ENCODE peak calls at places on chromosome 2, in seven cellular contexts. A is M059J, L is activated T-cell treated with anti-CD3 and anti-CD28 coated beads for 1 hour, B is AG08396, N is AG04449, R is chondrocyte, C is SK-N-DZ. G is an unnamed sample.

GRCh38 chr2:215430528-215431187 is 5.2 kb downstream of the FN1 start:
- DNase-seq in C (no peak), B (peak; percentile 28), R (no peak), N (peak; percentile 59), A (peak; percentile 47), L (no peak), G (no peak)

GRCh38 chr2:16656784-16657391 is 8.7 kb downstream of the CYRIA start:
- DNase-seq in L (no peak), N (no peak), C (no peak), R (no peak), A (no peak), B (no peak), G (no peak)

GRCh38 chr2:105911425-105911824 is 166.7 kb downstream of the NCK2 start:
- DNase-seq in R (no peak), C (no peak), N (no peak), A (no peak), L (no peak), B (no peak), G (no peak)

GRCh38 chr2:55408946-55409868 is 10.4 kb downstream of the CCDC88A start:
- DNase-seq in L (no peak), C (no peak), N (no peak), B (no peak), A (peak; percentile 68), R (no peak), G (no peak)

GRCh38 chr2:158889135-158889853 is 79.1 kb upstream of the TANC1 start:
- DNase-seq in A (no peak), C (no peak), L (no peak), R (no peak), B (no peak), N (no peak), G (no peak)

GRCh38 chr2:15334650-15335326 is 226.3 kb downstream of the NBAS start:
- DNase-seq in N (peak; percentile 67), A (peak; percentile 85), R (no peak), L (no peak), B (no peak), C (no peak), G (no peak)

GRCh38 chr2:120825370-120826259 is 89.9 kb downstream of the GLI2 start:
- DNase-seq in B (peak; percentile 92), L (no peak), A (peak; percentile 60), C (peak; percentile 59), N (no peak), R (peak; percentile 91), G (no peak)

GRCh38 chr2:149184994-149185393 is 145.4 kb upstream of the LYPD6 start:
- DNase-seq in C (no peak), A (no peak), R (no peak), L (no peak), N (no peak), B (no peak), G (no peak)

GRCh38 chr2:197322729-197323720 is 12.4 kb upstream of the ANKRD44 start:
- DNase-seq in C (no peak), L (no peak), N (no peak), B (no peak), R (no peak), A (no peak), G (no peak)

GRCh38 chr2:229665158-229665557 is 49.2 kb downstream of the DNER start:
- DNase-seq in R (no peak), C (no peak), A (no peak), L (no peak), N (no peak), B (no peak), G (no peak)

GRCh38 chr2:74862268-74862964 is 28.5 kb downstream of the HK2 start:
- DNase-seq in B (no peak), R (no peak), A (no peak), C (peak; percentile 74), L (no peak), N (no peak), G (no peak)

GRCh38 chr2:222960126-222960525 is 91.9 kb upstream of the KCNE4 start:
- DNase-seq in N (no peak), L (no peak), R (no peak), B (no peak), C (no peak), A (peak; percentile 61), G (no peak)

GRCh38 chr2:28226558-28226957 is 166.1 kb upstream of the FOSL2 start:
- DNase-seq in N (no peak), B (no peak), C (no peak), A (no peak), L (no peak), R (no peak), G (no peak)

GRCh38 chr2:196096982-196097745 is 28.5 kb upstream of the DNAH7 start:
- DNase-seq in L (no peak), C (no peak), A (no peak), B (no peak), N (no peak), R (no peak), G (no peak)

GRCh38 chr2:109030870-109031480 is 42.0 kb upstream of the EDAR start:
- DNase-seq in N (no peak), B (no peak), L (peak; percentile 26), C (no peak), A (no peak), R (no peak), G (peak; percentile 23)

GRCh38 chr2:37488911-37489310 is 144.5 kb downstream of the QPCT start:
- DNase-seq in N (no peak), C (no peak), L (no peak), B (no peak), A (no peak), R (no peak), G (no peak)